ENCODE peak calls at places on chromosomes 11 and 22, in eight cellular contexts. S is NCI-H1694 treated with DMSO at 0.1 percent for 48 hours; L is NCI-H510A; J is CD4-positive, alpha-beta T cell; X is NCI-H446; T is fibroblast of lung; V is C1 segment of cervical spinal cord; N is non-pigmented ciliary epithelial cell. E is an unnamed sample.

GRCh38 chr22:36246718-36247117 is 6.2 kb upstream of the APOL1 start:
- DNase-seq in S (no peak), L (no peak), J (no peak), X (no peak), T (no peak), V (no peak), N (no peak), E (no peak)

GRCh38 chr11:16096336-16096735 is 260.0 kb downstream of the SOX6 start:
- DNase-seq in S (no peak), L (no peak), J (no peak), X (no peak), T (peak; percentile 23), V (no peak), N (peak; percentile 5), E (no peak)

GRCh38 chr22:20234760-20235452 is 33.2 kb downstream of the RTN4R start:
- DNase-seq in S (no peak), L (no peak), J (no peak), X (no peak), T (no peak), V (no peak), N (no peak), E (no peak)

GRCh38 chr11:32658639-32659406 is 75.2 kb downstream of the EIF3M start:
- DNase-seq in S (no peak), L (no peak), J (no peak), X (no peak), T (peak; percentile 6), V (no peak), N (no peak), E (no peak)

GRCh38 chr22:24209016-24209415 is 27.7 kb downstream of the SUSD2 start:
- DNase-seq in S (no peak), L (no peak), J (no peak), X (no peak), T (no peak), V (no peak), N (no peak), E (no peak)

GRCh38 chr11:111155021-111155420 is 90.5 kb upstream of the POU2AF2 start:
- DNase-seq in S (no peak), L (no peak), J (no peak), X (no peak), T (no peak), V (no peak), N (no peak), E (no peak)

GRCh38 chr11:8812438-8812837 is 98.6 kb upstream of the AKIP1 start:
- DNase-seq in S (no peak), L (no peak), J (no peak), X (no peak), T (peak; percentile 65), V (peak; percentile 49), N (no peak), E (no peak)

GRCh38 chr11:32478277-32478731 is 43.0 kb upstream of the WT1 start:
- DNase-seq in S (peak; percentile 47), L (no peak), J (no peak), X (no peak), T (peak; percentile 30), V (no peak), N (no peak), E (peak; percentile 26)

GRCh38 chr11:115256326-115257197 is 247.7 kb downstream of the CADM1 start:
- DNase-seq in S (no peak), L (peak; percentile 32), J (no peak), X (no peak), T (no peak), V (no peak), N (no peak), E (no peak)

GRCh38 chr22:43260818-43261217 is 73.9 kb upstream of the TTLL12 start:
- DNase-seq in S (no peak), L (no peak), J (no peak), X (no peak), T (peak; percentile 40), V (no peak), N (no peak), E (no peak)

GRCh38 chr11:3080104-3080503 is 22.9 kb upstream of the CARS1 start:
- DNase-seq in S (no peak), L (no peak), J (no peak), X (no peak), T (no peak), V (no peak), N (no peak), E (no peak)

E was measured in DMS 273 treated with DMSO at 0.1 percent for 48 hours.